ENCODE peak calls at places on chromosomes 7 and 10, in four cellular contexts. B is EL, F is mucosa of gallbladder, C is nucleus accumbens. R is an unnamed sample.

GRCh38 chr10:84264611-84265141 is 19.8 kb downstream of the RGR start:
- DNase-seq in B (peak), F (peak), C (peak), R (peak)

GRCh38 chr7:4931932-4932331 is 27.1 kb downstream of the MMD2 start:
- DNase-seq in B (no peak), F (peak), C (peak), R (no peak)

GRCh38 chr7:66837007-66837406 is 84.0 kb upstream of the TMEM248 start:
- DNase-seq in B (peak), F (no peak), C (no peak), R (peak)

GRCh38 chr10:47381427-47382379 is 2.4 kb downstream of the ZNF488 start:
- DNase-seq in B (no peak), F (peak), C (peak), R (no peak)

GRCh38 chr10:49508249-49508648 is 30.7 kb downstream of the ERCC6 start:
- DNase-seq in B (no peak), F (no peak), C (no peak), R (no peak)

GRCh38 chr7:147308539-147308938 is 1191.9 kb downstream of the CNTNAP2 start:
- DNase-seq in B (peak), F (no peak), C (no peak), R (no peak)

GRCh38 chr7:2923886-2924574 is 79.9 kb upstream of the GNA12 start:
- DNase-seq in B (no peak), F (no peak), C (no peak), R (no peak)

GRCh38 chr7:148883233-148884048 is 650 bp downstream of the EZH2 start:
- DNase-seq in B (peak), F (peak), C (peak), R (peak)

GRCh38 chr7:90869335-90869734 is 273.2 kb downstream of the CDK14 start:
- DNase-seq in B (no peak), F (no peak), C (no peak), R (no peak)

GRCh38 chr10:90856261-90856660 is 1.6 kb downstream of the HTR7 start:
- DNase-seq in B (peak), F (no peak), C (no peak), R (no peak)

GRCh38 chr10:37865957-37866671 is 8.7 kb upstream of the ZNF248 start:
- DNase-seq in B (no peak), F (no peak), C (no peak), R (no peak)

GRCh38 chr7:158257516-158258410 is 329.9 kb downstream of the PTPRN2 start:
- DNase-seq in B (no peak), F (no peak), C (no peak), R (no peak)

GRCh38 chr7:51318001-51318400 is 1.4 kb upstream of the COBL start:
- DNase-seq in B (no peak), F (no peak), C (no peak), R (no peak)

GRCh38 chr10:89589091-89589725 is 53.8 kb upstream of the SLC16A12 start:
- DNase-seq in B (peak), F (no peak), C (no peak), R (peak)

GRCh38 chr7:18975276-18975675 is 142.2 kb downstream of the TWIST1 start:
- DNase-seq in B (no peak), F (no peak), C (no peak), R (no peak)

GRCh38 chr10:124263726-124264125 is 155.0 kb downstream of the OAT start:
- DNase-seq in B (no peak), F (no peak), C (no peak), R (no peak)

GRCh38 chr7:2855386-2855785 is 11.3 kb upstream of the GNA12 start:
- DNase-seq in B (no peak), F (no peak), C (no peak), R (no peak)

GRCh38 chr7:7479275-7479674 is 56.4 kb downstream of the COL28A1 start:
- DNase-seq in B (no peak), F (no peak), C (no peak), R (no peak)

GRCh38 chr7:27192546-27193334 is 7.2 kb downstream of the HOXA13 start:
- DNase-seq in B (peak), F (no peak), C (no peak), R (no peak)

GRCh38 chr10:34188221-34188620 is 626.9 kb downstream of the PARD3 start:
- DNase-seq in B (no peak), F (no peak), C (no peak), R (no peak)

GRCh38 chr7:136588216-136588615 is 280.2 kb upstream of the CHRM2 start:
- DNase-seq in B (peak), F (no peak), C (no peak), R (no peak)